ENCODE peak calls at places on chromosomes 3 and 15, in six cellular contexts. K, O, Q, H, R and E are unnamed samples.

GRCh38 chr3:127589600-127590281 is 792 bp downstream of the TPRA1 start:
- DNase-seq in K (peak), O (no peak), Q (no peak), H (no peak), R (no peak), E (peak)

GRCh38 chr3:181086011-181086410 is 96.5 kb upstream of the DNAJC19 start:
- DNase-seq in K (no peak), O (no peak), Q (no peak), H (no peak), R (no peak), E (no peak)

GRCh38 chr15:97501291-97501690 is 459.2 kb upstream of the ARRDC4 start:
- DNase-seq in K (no peak), O (no peak), Q (no peak), H (no peak), R (no peak), E (no peak)

GRCh38 chr15:52078876-52079700 is 33.5 kb downstream of the BCL2L10 start:
- DNase-seq in K (peak), O (no peak), Q (peak), H (peak), R (no peak), E (peak)

GRCh38 chr15:67501177-67501835 is 19.6 kb upstream of the C15orf61 start:
- DNase-seq in K (peak), O (peak), Q (no peak), H (no peak), R (no peak), E (no peak)

GRCh38 chr3:129934234-129935123 is 40.0 kb upstream of the TRH start:
- DNase-seq in K (peak), O (no peak), Q (peak), H (no peak), R (no peak), E (no peak)

GRCh38 chr3:126292318-126293070 is 64.7 kb downstream of the KLF15 start:
- DNase-seq in K (no peak), O (no peak), Q (no peak), H (no peak), R (peak), E (no peak)

GRCh38 chr3:129486057-129487035 is 42.1 kb upstream of the RHO start:
- DNase-seq in K (no peak), O (peak), Q (no peak), H (no peak), R (no peak), E (no peak)

GRCh38 chr3:130857336-130858026 is 36.4 kb upstream of the ATP2C1 start:
- DNase-seq in K (no peak), O (no peak), Q (no peak), H (no peak), R (no peak), E (no peak)

GRCh38 chr15:60795471-60795870 is 316.5 kb upstream of the ICE2 start:
- DNase-seq in K (no peak), O (no peak), Q (no peak), H (no peak), R (peak), E (no peak)

GRCh38 chr3:49006591-49007067 is 562 bp upstream of the WDR6 start:
- DNase-seq in K (no peak), O (peak), Q (peak), H (peak), R (no peak), E (peak)

GRCh38 chr15:79206940-79207339 is 75.6 kb upstream of the ANKRD34C start:
- DNase-seq in K (no peak), O (no peak), Q (no peak), H (no peak), R (no peak), E (no peak)

GRCh38 chr15:70316059-70316600 is 218.4 kb upstream of the TLE3 start:
- DNase-seq in K (no peak), O (peak), Q (no peak), H (no peak), R (no peak), E (no peak)

GRCh38 chr3:85939026-85939616 is 980.3 kb downstream of the CADM2 start:
- DNase-seq in K (no peak), O (peak), Q (no peak), H (no peak), R (no peak), E (no peak)

DNA sequence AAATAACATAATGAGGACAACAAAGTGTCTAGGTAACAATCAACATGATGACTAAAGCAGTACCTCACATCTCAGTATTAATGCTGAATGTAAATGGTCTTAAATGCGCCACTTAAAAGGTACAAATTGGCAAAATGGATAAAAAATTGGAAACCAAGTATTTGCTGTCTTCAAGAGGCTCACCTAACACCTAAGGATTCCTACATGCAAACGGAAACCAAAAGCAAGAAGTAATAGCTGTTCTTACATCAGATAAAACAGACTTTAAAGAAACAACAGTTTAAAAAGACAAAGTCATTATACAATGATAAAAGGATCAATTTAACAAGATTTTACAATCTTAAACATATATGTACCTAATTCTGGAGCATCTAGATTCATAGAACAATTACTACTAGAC is 22.5 kb downstream of the CSNK1G1 start:
- DNase-seq in K (no peak), O (no peak), Q (no peak), H (no peak), R (no peak), E (no peak)
- H3K4me3 ChIP-seq in K (no peak), O (no peak), Q (no peak), H (no peak), R (no peak), E (no peak)

DNA sequence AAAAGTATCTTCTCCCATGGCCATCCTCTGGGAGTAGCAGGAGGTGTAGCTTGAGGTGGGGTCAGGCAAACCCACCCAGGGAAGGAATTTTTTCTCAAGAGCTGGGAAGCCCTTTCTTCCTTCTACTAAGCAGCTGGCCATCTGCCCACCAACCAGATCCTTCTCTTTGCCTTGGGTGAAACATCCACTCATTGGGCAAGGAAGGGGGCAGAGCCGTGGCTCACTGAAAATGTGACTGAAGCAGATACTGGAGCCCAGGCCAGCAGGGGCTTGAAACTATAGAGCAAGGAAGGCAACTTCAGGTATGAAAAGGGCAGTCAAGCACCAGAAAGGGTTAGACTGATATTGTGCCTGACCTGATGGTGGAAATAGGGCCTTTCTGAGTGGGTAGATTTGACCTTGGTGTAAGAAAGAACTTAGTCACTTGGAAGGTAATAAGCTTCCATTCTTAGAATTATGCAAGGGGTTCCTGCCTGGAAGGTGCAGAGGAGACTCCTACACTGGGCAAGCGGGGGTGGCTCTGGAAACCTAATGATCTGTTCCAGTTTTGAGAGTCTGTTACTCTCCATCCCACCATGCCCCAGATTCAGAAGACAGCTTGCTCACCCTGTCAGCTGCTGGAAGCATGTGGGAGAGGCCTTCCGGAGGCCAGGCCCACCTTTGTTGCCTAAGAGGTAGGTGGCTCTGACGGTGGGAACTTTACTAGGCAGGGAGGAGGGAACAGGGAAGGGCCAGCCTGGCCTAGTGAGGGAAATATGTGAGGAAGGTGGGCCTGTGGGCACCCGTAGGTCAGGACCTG is 22.0 kb upstream of the PLA2G4E start:
- DNase-seq in K (no peak), O (no peak), Q (no peak), H (no peak), R (no peak), E (no peak)
- H3K27ac ChIP-seq in K (no peak), O (no peak), Q (no peak), H (no peak), R (no peak), E (no peak)

DNA sequence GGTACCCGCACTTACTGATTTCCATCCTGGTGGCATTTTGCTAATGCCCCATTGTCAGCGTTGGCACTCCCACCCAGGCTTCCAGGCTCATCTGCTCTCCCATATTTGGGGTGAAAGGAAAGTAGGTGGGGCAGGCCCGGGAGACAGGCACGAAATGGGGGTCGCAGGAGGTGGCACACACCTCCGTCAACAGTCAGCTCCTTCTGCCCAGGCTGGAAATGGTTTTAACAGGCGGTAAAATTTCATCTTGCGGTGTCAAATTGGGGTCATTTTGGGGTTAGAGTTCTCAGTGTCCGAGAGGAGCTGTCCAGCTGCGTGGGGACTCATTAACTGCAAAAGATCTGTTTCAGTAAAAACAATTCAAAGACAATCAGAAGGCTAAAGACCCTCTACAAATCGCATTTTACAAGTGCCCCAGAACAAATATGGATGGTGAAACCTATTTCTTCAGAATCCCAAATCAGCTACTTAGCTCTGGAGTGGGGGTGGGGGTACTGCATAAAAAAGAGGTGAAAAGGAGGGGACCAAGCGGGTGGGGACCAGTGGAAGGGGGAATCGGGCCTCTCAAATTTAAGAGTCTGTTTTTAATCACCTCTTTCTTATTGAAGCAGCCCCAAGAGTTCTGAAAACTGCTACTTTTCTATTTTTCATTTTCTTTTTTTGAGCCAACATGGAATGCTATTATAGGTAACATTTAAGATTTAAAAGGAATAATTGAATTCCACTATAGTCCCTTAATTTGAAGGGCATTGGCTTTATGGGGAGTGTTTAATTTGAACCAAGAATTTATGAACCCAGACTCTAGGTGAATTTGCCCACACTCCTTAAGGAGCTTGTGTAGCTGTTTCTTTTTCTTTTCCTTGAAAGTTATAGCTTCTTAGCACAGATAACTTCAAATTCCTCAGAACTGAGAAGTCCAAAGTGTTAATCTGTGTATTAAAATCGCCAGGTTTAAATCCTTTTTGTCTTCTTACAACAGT is 4.4 kb upstream of the MEIS2 start:
- DNase-seq in K (no peak), O (no peak), Q (no peak), H (no peak), R (no peak), E (no peak)
- H3K4me3 ChIP-seq in K (no peak), O (peak), Q (peak), H (no peak), R (no peak), E (peak)

DNA sequence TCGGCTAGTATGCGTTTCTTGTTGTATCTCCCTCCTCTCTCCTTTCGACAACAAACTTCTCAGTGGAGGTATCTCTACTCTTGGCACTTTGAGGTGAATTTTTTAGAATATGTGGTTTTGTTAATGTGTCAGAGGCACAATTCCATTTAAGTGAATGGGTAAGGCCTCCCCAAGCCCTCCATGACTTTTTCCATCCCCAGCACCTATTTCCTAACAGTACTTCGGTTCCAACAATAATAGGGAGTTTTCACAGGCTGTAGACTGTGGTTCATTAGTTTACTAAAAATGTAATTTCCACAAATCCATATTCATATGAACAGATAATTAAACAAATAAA is 74.2 kb downstream of the TM4SF4 start:
- DNase-seq in K (no peak), O (peak), Q (no peak), H (no peak), R (no peak), E (no peak)
- H3K27ac ChIP-seq in K (no peak), O (peak), Q (peak), H (peak), R (no peak), E (peak)

GRCh38 chr3:196202516-196202970 is 8.7 kb downstream of the ZDHHC19 start:
- DNase-seq in K (no peak), O (peak), Q (peak), H (peak), R (no peak), E (peak)
- H3K4me3 ChIP-seq in K (no peak), O (peak), Q (no peak), H (no peak), R (no peak), E (no peak)